ENCODE peak calls at places on chromosome 6, in five cellular contexts. One of them, this sample, is unnamed.

GRCh38 chr6:170090561-170090960 is 200.3 kb downstream of the DLL1 start:
- DNase-seq in NCI-H2081: no peak
- DNase-seq in cardiac fibroblast: no peak
- DNase-seq in Calu3: no peak
- DNase-seq in left ventricle myocardium inferior: no peak
- DNase-seq in this sample: no peak

GRCh38 chr6:36245572-36246031 is 24.3 kb upstream of the PNPLA1 start:
- DNase-seq in NCI-H2081: peak; percentile 31
- DNase-seq in Calu3: no peak
- DNase-seq in cardiac fibroblast: no peak
- DNase-seq in left ventricle myocardium inferior: no peak
- DNase-seq in this sample: no peak

GRCh38 chr6:166499350-166500163 is 86.9 kb downstream of the RAMACL start:
- DNase-seq in cardiac fibroblast: no peak
- DNase-seq in Calu3: no peak
- DNase-seq in left ventricle myocardium inferior: no peak
- DNase-seq in NCI-H2081: no peak
- DNase-seq in this sample: no peak

GRCh38 chr6:150894935-150895686 is 29.6 kb downstream of the MTHFD1L start:
- DNase-seq in NCI-H2081: peak; percentile 55
- DNase-seq in cardiac fibroblast: peak; percentile 39
- DNase-seq in left ventricle myocardium inferior: no peak
- DNase-seq in Calu3: peak; percentile 41
- DNase-seq in this sample: peak; percentile 63

GRCh38 chr6:168206681-168207274 is 112.8 kb downstream of the DACT2 start:
- DNase-seq in NCI-H2081: no peak
- DNase-seq in Calu3: no peak
- DNase-seq in cardiac fibroblast: no peak
- DNase-seq in left ventricle myocardium inferior: no peak
- DNase-seq in this sample: no peak

GRCh38 chr6:139407718-139408222 is 33.3 kb upstream of the CITED2 start:
- DNase-seq in Calu3: no peak
- DNase-seq in left ventricle myocardium inferior: no peak
- DNase-seq in cardiac fibroblast: peak; percentile 88
- DNase-seq in NCI-H2081: no peak
- DNase-seq in this sample: peak; percentile 81

GRCh38 chr6:4902363-4902762 is 101.5 kb downstream of the RPP40 start:
- DNase-seq in cardiac fibroblast: no peak
- DNase-seq in left ventricle myocardium inferior: no peak
- DNase-seq in NCI-H2081: no peak
- DNase-seq in Calu3: no peak
- DNase-seq in this sample: no peak

GRCh38 chr6:96939019-96939805 is 14.7 kb downstream of the KLHL32 start:
- DNase-seq in Calu3: peak; percentile 4
- DNase-seq in cardiac fibroblast: peak; percentile 55
- DNase-seq in left ventricle myocardium inferior: no peak
- DNase-seq in NCI-H2081: no peak
- DNase-seq in this sample: peak; percentile 86

GRCh38 chr6:15259766-15260098 is 13.9 kb downstream of the JARID2 start:
- DNase-seq in left ventricle myocardium inferior: no peak
- DNase-seq in Calu3: no peak
- DNase-seq in cardiac fibroblast: no peak
- DNase-seq in NCI-H2081: no peak
- DNase-seq in this sample: peak; percentile 28

GRCh38 chr6:140415266-140415665 is 1040.8 kb upstream of the CITED2 start:
- DNase-seq in NCI-H2081: peak; percentile 0
- DNase-seq in cardiac fibroblast: no peak
- DNase-seq in Calu3: no peak
- DNase-seq in left ventricle myocardium inferior: no peak
- DNase-seq in this sample: no peak

GRCh38 chr6:29723666-29724588 is 693 bp downstream of the HLA-F start:
- DNase-seq in Calu3: peak; percentile 17
- DNase-seq in NCI-H2081: no peak
- DNase-seq in left ventricle myocardium inferior: peak; percentile 57
- DNase-seq in cardiac fibroblast: peak; percentile 5
- DNase-seq in this sample: no peak

GRCh38 chr6:99588618-99589289 is 17.9 kb upstream of the PRDM13 start:
- DNase-seq in cardiac fibroblast: peak; percentile 61
- DNase-seq in Calu3: peak; percentile 82
- DNase-seq in NCI-H2081: peak; percentile 82
- DNase-seq in left ventricle myocardium inferior: peak; percentile 50
- DNase-seq in this sample: peak; percentile 51

GRCh38 chr6:11575408-11576033 is 38.0 kb downstream of the TMEM170B start:
- DNase-seq in NCI-H2081: peak; percentile 63
- DNase-seq in left ventricle myocardium inferior: no peak
- DNase-seq in Calu3: peak; percentile 55
- DNase-seq in cardiac fibroblast: peak; percentile 91
- DNase-seq in this sample: peak; percentile 66

GRCh38 chr6:20700375-20700774 is 166.1 kb downstream of the CDKAL1 start:
- DNase-seq in left ventricle myocardium inferior: no peak
- DNase-seq in Calu3: no peak
- DNase-seq in cardiac fibroblast: no peak
- DNase-seq in NCI-H2081: peak; percentile 85
- DNase-seq in this sample: peak; percentile 21

GRCh38 chr6:101401792-101402617 is 8.5 kb downstream of the GRIK2 start:
- DNase-seq in NCI-H2081: peak; percentile 75
- DNase-seq in left ventricle myocardium inferior: no peak
- DNase-seq in cardiac fibroblast: no peak
- DNase-seq in Calu3: no peak
- DNase-seq in this sample: peak; percentile 26

GRCh38 chr6:33206864-33207568 is 1.3 kb upstream of the RING1 start:
- DNase-seq in left ventricle myocardium inferior: no peak
- DNase-seq in cardiac fibroblast: peak; percentile 60
- DNase-seq in Calu3: no peak
- DNase-seq in NCI-H2081: no peak
- DNase-seq in this sample: no peak

GRCh38 chr6:166938150-166938549 is 18.2 kb downstream of the RNASET2 start:
- DNase-seq in NCI-H2081: no peak
- DNase-seq in cardiac fibroblast: no peak
- DNase-seq in left ventricle myocardium inferior: no peak
- DNase-seq in Calu3: no peak
- DNase-seq in this sample: no peak

GRCh38 chr6:42338573-42339218 is 113.0 kb downstream of the TRERF1 start:
- DNase-seq in Calu3: peak; percentile 53
- DNase-seq in NCI-H2081: no peak
- DNase-seq in left ventricle myocardium inferior: no peak
- DNase-seq in cardiac fibroblast: peak; percentile 99
- DNase-seq in this sample: peak; percentile 99

GRCh38 chr6:128696651-128697391 is 176.4 kb upstream of the PTPRK start:
- DNase-seq in left ventricle myocardium inferior: no peak
- DNase-seq in NCI-H2081: no peak
- DNase-seq in Calu3: no peak
- DNase-seq in cardiac fibroblast: peak; percentile 63
- DNase-seq in this sample: peak; percentile 69

GRCh38 chr6:39206250-39206721 is 23.0 kb downstream of the KCNK5 start:
- DNase-seq in NCI-H2081: no peak
- DNase-seq in left ventricle myocardium inferior: no peak
- DNase-seq in cardiac fibroblast: no peak
- DNase-seq in Calu3: no peak
- DNase-seq in this sample: no peak

GRCh38 chr6:31575335-31575901 is at the start of gene TNF:
- DNase-seq in left ventricle myocardium inferior: peak; percentile 37
- DNase-seq in cardiac fibroblast: peak; percentile 39
- DNase-seq in NCI-H2081: no peak
- DNase-seq in Calu3: no peak
- DNase-seq in this sample: no peak

GRCh38 chr6:52337633-52338290 is 24.2 kb upstream of the PAQR8 start:
- DNase-seq in Calu3: no peak
- DNase-seq in cardiac fibroblast: no peak
- DNase-seq in left ventricle myocardium inferior: no peak
- DNase-seq in NCI-H2081: no peak
- DNase-seq in this sample: no peak

GRCh38 chr6:53725791-53726575 is 60.4 kb upstream of the KLHL31 start:
- DNase-seq in cardiac fibroblast: peak; percentile 76
- DNase-seq in Calu3: peak; percentile 83
- DNase-seq in NCI-H2081: peak; percentile 72
- DNase-seq in left ventricle myocardium inferior: peak; percentile 73
- DNase-seq in this sample: peak; percentile 55

GRCh38 chr6:33426590-33427563 is 7.0 kb downstream of the SYNGAP1 start:
- DNase-seq in NCI-H2081: no peak
- DNase-seq in cardiac fibroblast: peak; percentile 18
- DNase-seq in left ventricle myocardium inferior: no peak
- DNase-seq in Calu3: no peak
- DNase-seq in this sample: no peak

GRCh38 chr6:33632603-33633039 is 11.5 kb downstream of the ITPR3 start:
- DNase-seq in left ventricle myocardium inferior: no peak
- DNase-seq in Calu3: peak; percentile 82
- DNase-seq in NCI-H2081: no peak
- DNase-seq in cardiac fibroblast: peak; percentile 52
- DNase-seq in this sample: peak; percentile 64

GRCh38 chr6:158316022-158316421 is 3.8 kb downstream of the TULP4 start:
- DNase-seq in cardiac fibroblast: peak; percentile 66
- DNase-seq in Calu3: no peak
- DNase-seq in left ventricle myocardium inferior: no peak
- DNase-seq in NCI-H2081: no peak
- DNase-seq in this sample: no peak

GRCh38 chr6:106823732-106824351 is 150.7 kb downstream of the CD24 start:
- DNase-seq in NCI-H2081: no peak
- DNase-seq in left ventricle myocardium inferior: no peak
- DNase-seq in Calu3: peak; percentile 28
- DNase-seq in cardiac fibroblast: no peak
- DNase-seq in this sample: no peak

GRCh38 chr6:129567374-129567773 is 142.6 kb downstream of the ARHGAP18 start:
- DNase-seq in left ventricle myocardium inferior: no peak
- DNase-seq in NCI-H2081: peak; percentile 0
- DNase-seq in cardiac fibroblast: peak; percentile 62
- DNase-seq in Calu3: peak; percentile 35
- DNase-seq in this sample: peak; percentile 25

GRCh38 chr6:35228483-35228882 is 14.7 kb downstream of the SCUBE3 start:
- DNase-seq in Calu3: no peak
- DNase-seq in cardiac fibroblast: no peak
- DNase-seq in NCI-H2081: peak; percentile 78
- DNase-seq in left ventricle myocardium inferior: no peak
- DNase-seq in this sample: no peak

GRCh38 chr6:8875986-8876385 is 440.6 kb upstream of the SLC35B3 start:
- DNase-seq in cardiac fibroblast: no peak
- DNase-seq in Calu3: no peak
- DNase-seq in NCI-H2081: no peak
- DNase-seq in left ventricle myocardium inferior: no peak
- DNase-seq in this sample: no peak

GRCh38 chr6:47165918-47166317 is 123.8 kb upstream of the ADGRF1 start:
- DNase-seq in Calu3: no peak
- DNase-seq in NCI-H2081: no peak
- DNase-seq in cardiac fibroblast: peak; percentile 35
- DNase-seq in left ventricle myocardium inferior: no peak
- DNase-seq in this sample: peak; percentile 61

GRCh38 chr6:161921602-161922400 is 647.9 kb upstream of the AGPAT4 start:
- DNase-seq in NCI-H2081: peak; percentile 20
- DNase-seq in Calu3: no peak
- DNase-seq in left ventricle myocardium inferior: no peak
- DNase-seq in cardiac fibroblast: no peak
- DNase-seq in this sample: no peak

GRCh38 chr6:132712366-132712765 is 1.5 kb downstream of the VNN1 start:
- DNase-seq in NCI-H2081: no peak
- DNase-seq in Calu3: peak; percentile 48
- DNase-seq in left ventricle myocardium inferior: no peak
- DNase-seq in cardiac fibroblast: peak; percentile 73
- DNase-seq in this sample: peak; percentile 71

GRCh38 chr6:166933396-166933795 is 23.0 kb downstream of the RNASET2 start:
- DNase-seq in NCI-H2081: no peak
- DNase-seq in cardiac fibroblast: no peak
- DNase-seq in left ventricle myocardium inferior: no peak
- DNase-seq in Calu3: no peak
- DNase-seq in this sample: no peak

GRCh38 chr6:169165561-169166300 is 87.9 kb downstream of the THBS2 start:
- DNase-seq in left ventricle myocardium inferior: no peak
- DNase-seq in cardiac fibroblast: peak; percentile 25
- DNase-seq in Calu3: no peak
- DNase-seq in NCI-H2081: no peak
- DNase-seq in this sample: no peak

GRCh38 chr6:52261229-52261628 is 16.9 kb upstream of the IL17F start:
- DNase-seq in left ventricle myocardium inferior: no peak
- DNase-seq in NCI-H2081: no peak
- DNase-seq in Calu3: no peak
- DNase-seq in cardiac fibroblast: peak; percentile 7
- DNase-seq in this sample: peak; percentile 59

GRCh38 chr6:22766979-22767378 is 197.6 kb downstream of the HDGFL1 start:
- DNase-seq in cardiac fibroblast: peak; percentile 69
- DNase-seq in left ventricle myocardium inferior: no peak
- DNase-seq in Calu3: no peak
- DNase-seq in NCI-H2081: no peak
- DNase-seq in this sample: peak; percentile 31

GRCh38 chr6:146578054-146578453 is 20.7 kb upstream of the ADGB start:
- DNase-seq in left ventricle myocardium inferior: no peak
- DNase-seq in Calu3: no peak
- DNase-seq in cardiac fibroblast: peak; percentile 11
- DNase-seq in NCI-H2081: no peak
- DNase-seq in this sample: peak; percentile 3

GRCh38 chr6:25010166-25010565 is 74.4 kb upstream of the RIPOR2 start:
- DNase-seq in left ventricle myocardium inferior: no peak
- DNase-seq in cardiac fibroblast: no peak
- DNase-seq in NCI-H2081: no peak
- DNase-seq in Calu3: no peak
- DNase-seq in this sample: no peak

This sample was measured in LHCN-M2.